ENCODE peak calls at places on chromosomes 13 and 19, in seven cellular contexts. D is A172; A is T-helper 1 cell; P is effector memory CD4-positive, alpha-beta T cell; E is amniotic epithelial cell; V is cardiac muscle cell; K is T-cell. T is an unnamed sample.

GRCh38 chr19:45357445-45357783 is 13.0 kb downstream of the ERCC2 start:
- DNase-seq in A (no peak), E (no peak), K (no peak), V (no peak), D (no peak), P (no peak), T (no peak)

GRCh38 chr19:19410553-19411550 is 5.4 kb downstream of the GATAD2A start:
- DNase-seq in P (no peak), E (no peak), A (no peak), K (no peak), V (no peak), D (no peak), T (no peak)

GRCh38 chr13:31053098-31053497 is 108.6 kb downstream of the HSPH1 start:
- DNase-seq in V (no peak), E (peak), A (no peak), P (no peak), K (no peak), D (peak), T (no peak)

GRCh38 chr19:14770944-14771839 is 7.2 kb downstream of the ADGRE2 start:
- DNase-seq in D (no peak), K (no peak), P (no peak), E (no peak), A (no peak), V (no peak), T (no peak)

GRCh38 chr19:19475845-19476828 is 39.2 kb downstream of the TSSK6 start:
- DNase-seq in E (no peak), A (no peak), P (no peak), K (no peak), D (no peak), V (peak), T (no peak)

GRCh38 chr19:6677495-6677894 is 7.5 kb upstream of the TNFSF14 start:
- DNase-seq in V (no peak), E (no peak), P (no peak), D (no peak), K (no peak), A (no peak), T (no peak)

GRCh38 chr19:49490287-49491029 is 3.0 kb downstream of the RPL13A start:
- DNase-seq in D (no peak), K (no peak), A (no peak), V (no peak), E (no peak), P (no peak), T (no peak)

GRCh38 chr19:8569066-8569761 is 8.0 kb downstream of the MYO1F start:
- DNase-seq in A (peak), E (peak), V (peak), D (peak), K (peak), P (peak), T (no peak)

GRCh38 chr19:49042177-49042576 is 1.5 kb upstream of the CGB5 start:
- DNase-seq in P (no peak), A (no peak), V (no peak), K (no peak), D (peak), E (no peak), T (no peak)

GRCh38 chr19:45638930-45639729 is at the start of gene EML2:
- DNase-seq in E (no peak), V (peak), D (no peak), K (no peak), P (no peak), A (peak), T (peak)

GRCh38 chr13:77544765-77545316 is 9.3 kb downstream of the SCEL start:
- DNase-seq in E (no peak), A (no peak), D (no peak), P (no peak), K (no peak), V (no peak), T (no peak)

GRCh38 chr13:33132644-33133440 is 116.6 kb downstream of the KL start:
- DNase-seq in E (peak), P (no peak), K (no peak), V (peak), D (no peak), A (no peak), T (no peak)

GRCh38 chr19:17829855-17830566 is 8.7 kb upstream of the INSL3 start:
- DNase-seq in P (no peak), E (peak), V (peak), D (peak), K (no peak), A (no peak), T (no peak)

GRCh38 chr13:34567558-34567957 is 374.5 kb upstream of the NBEA start:
- DNase-seq in V (no peak), A (no peak), K (no peak), P (no peak), D (no peak), E (no peak), T (no peak)

GRCh38 chr13:33849211-33849610 is 31.3 kb downstream of the RFC3 start:
- DNase-seq in D (no peak), V (no peak), P (no peak), E (no peak), K (no peak), A (no peak), T (no peak)

GRCh38 chr13:108155185-108156106 is 59.9 kb downstream of the LIG4 start:
- DNase-seq in E (peak), P (no peak), D (peak), K (peak), V (peak), A (peak), T (peak)

GRCh38 chr19:29485293-29485692 is 40.5 kb upstream of the VSTM2B start:
- DNase-seq in A (no peak), E (no peak), K (no peak), D (no peak), P (no peak), V (no peak), T (no peak)

GRCh38 chr13:99258210-99258860 is at the start of gene GPR18:
- DNase-seq in D (no peak), E (no peak), K (peak), A (no peak), V (no peak), P (no peak), T (no peak)

GRCh38 chr13:98299954-98300350 is 122.9 kb upstream of the RNF113B start:
- DNase-seq in D (no peak), P (no peak), V (peak), E (no peak), A (no peak), K (no peak), T (no peak)

GRCh38 chr13:113864303-113864890 is 521 bp upstream of the GAS6 start:
- DNase-seq in D (no peak), V (peak), E (peak), P (no peak), A (no peak), K (no peak), T (no peak)

GRCh38 chr13:97658556-97658955 is 224.6 kb downstream of the RAP2A start:
- DNase-seq in A (no peak), E (no peak), K (no peak), P (no peak), D (no peak), V (peak), T (no peak)

GRCh38 chr19:7928334-7928706 is 2.4 kb upstream of the CTXN1 start:
- DNase-seq in P (no peak), D (no peak), A (no peak), E (no peak), V (no peak), K (no peak), T (no peak)

GRCh38 chr13:98557934-98558630 is 18.8 kb downstream of the STK24 start:
- DNase-seq in K (no peak), V (no peak), A (no peak), E (peak), D (no peak), P (no peak), T (no peak)

GRCh38 chr19:14054099-14054498 is 7.8 kb downstream of the PALM3 start:
- DNase-seq in D (no peak), E (no peak), K (no peak), V (no peak), A (no peak), P (no peak), T (no peak)

GRCh38 chr19:53910170-53910518 is 1.1 kb downstream of the CACNG7 start:
- DNase-seq in D (no peak), E (no peak), K (no peak), P (no peak), V (peak), A (no peak), T (no peak)

GRCh38 chr13:102701331-102701730 is 6.5 kb upstream of the METTL21C start:
- DNase-seq in E (no peak), K (no peak), A (no peak), P (no peak), V (no peak), D (no peak), T (no peak)

GRCh38 chr19:12939292-12939606 is 840 bp downstream of the CALR start:
- DNase-seq in P (no peak), D (no peak), A (no peak), K (no peak), V (peak), E (peak), T (no peak)

GRCh38 chr19:52670046-52670445 is 31.9 kb upstream of the ZNF83 start:
- DNase-seq in A (no peak), E (no peak), P (no peak), D (peak), K (no peak), V (no peak), T (no peak)

GRCh38 chr13:45750566-45750965 is 48.4 kb downstream of the CBY2 start:
- DNase-seq in K (no peak), D (no peak), E (no peak), P (no peak), A (no peak), V (no peak), T (no peak)